ENCODE peak calls at places on chromosome 21, in six cellular contexts. Q is left colon; V is SW480; Z is NCI-H1092; G is stimulated activated CD8-positive, alpha-beta memory T cell treated with anti-CD3 and anti-CD28 coated beads, Interleukin-2, amount 100 ng/mL, for 1 hour; M is activated gamma-delta T cell treated with anti-CD3 and anti-CD28 coated beads, Interleukin-2, amount 50 U/mL, for 16 hours. Y is an unnamed sample.

GRCh38 chr21:32886339-32886738 is 114.8 kb upstream of the PAXBP1 start:
- DNase-seq in V (peak), M (no peak), Z (no peak), Q (no peak), G (no peak), Y (no peak)

GRCh38 chr21:45378258-45378966 is 26.6 kb upstream of the COL18A1 start:
- DNase-seq in Z (no peak), M (no peak), G (no peak), Q (no peak), V (peak), Y (peak)

GRCh38 chr21:40016667-40017066 is 149.4 kb downstream of the PCP4 start:
- DNase-seq in V (no peak), Q (no peak), G (no peak), Z (no peak), M (no peak), Y (no peak)

GRCh38 chr21:24456358-24456757 is 1150.9 kb downstream of the MRPL39 start:
- DNase-seq in M (no peak), G (no peak), Q (no peak), Z (no peak), V (no peak), Y (no peak)

GRCh38 chr21:27649323-27649722 is 682.4 kb upstream of the ADAMTS5 start:
- DNase-seq in M (no peak), V (no peak), Q (no peak), Z (no peak), G (no peak), Y (no peak)

GRCh38 chr21:44049182-44049581 is 37.1 kb downstream of the TRAPPC10 start:
- DNase-seq in M (no peak), Q (no peak), Z (no peak), G (no peak), V (no peak), Y (no peak)

GRCh38 chr21:35882791-35883240 is 177.5 kb downstream of the SETD4 start:
- DNase-seq in Z (no peak), Q (no peak), M (no peak), V (peak), G (no peak), Y (no peak)

GRCh38 chr21:39114871-39115658 is 68.2 kb downstream of the PSMG1 start:
- DNase-seq in G (no peak), Z (no peak), Q (no peak), V (no peak), M (no peak), Y (no peak)

GRCh38 chr21:37348664-37349063 is 17.9 kb upstream of the DYRK1A start:
- DNase-seq in G (no peak), M (no peak), Z (no peak), V (peak), Q (no peak), Y (no peak)

GRCh38 chr21:45549670-45550463 is 7.6 kb upstream of the SLC19A1 start:
- DNase-seq in Q (peak), Z (no peak), M (no peak), G (no peak), V (no peak), Y (peak)

GRCh38 chr21:23968722-23969647 is 1638.3 kb downstream of the MRPL39 start:
- DNase-seq in Q (peak), M (peak), Z (peak), V (peak), G (peak), Y (no peak)

GRCh38 chr21:44425307-44425894 is 29.9 kb upstream of the LRRC3 start:
- DNase-seq in V (peak), Z (no peak), M (no peak), Q (no peak), G (no peak), Y (peak)

GRCh38 chr21:45725844-45726200 is 82.3 kb downstream of the PCBP3 start:
- DNase-seq in V (no peak), M (no peak), Q (no peak), Z (no peak), G (no peak), Y (no peak)

GRCh38 chr21:42781981-42782722 is 97.2 kb downstream of the WDR4 start:
- DNase-seq in M (no peak), G (no peak), V (no peak), Z (no peak), Q (peak), Y (no peak)

GRCh38 chr21:42159560-42160110 is 59.3 kb upstream of the ABCG1 start:
- DNase-seq in G (no peak), Q (no peak), Z (no peak), M (no peak), V (no peak), Y (peak)

GRCh38 chr21:27112186-27112585 is 145.3 kb upstream of the ADAMTS5 start:
- DNase-seq in G (no peak), Z (no peak), M (no peak), V (no peak), Q (no peak), Y (no peak)

GRCh38 chr21:31374430-31374829 is 30.4 kb upstream of the TIAM1 start:
- DNase-seq in G (no peak), M (no peak), V (no peak), Z (no peak), Q (no peak), Y (no peak)

GRCh38 chr21:36211660-36212512 is 55.3 kb downstream of the DOP1B start:
- DNase-seq in V (no peak), G (no peak), Q (no peak), M (no peak), Z (no peak), Y (no peak)

GRCh38 chr21:26288033-26288432 is 117.5 kb upstream of the APP start:
- DNase-seq in Z (no peak), G (no peak), V (no peak), Q (no peak), M (no peak), Y (no peak)

GRCh38 chr21:36104306-36105300 is 30.3 kb upstream of the CBR3 start:
- DNase-seq in Z (no peak), Q (peak), G (peak), V (no peak), M (peak), Y (no peak)

GRCh38 chr21:45768741-45769049 is 125.2 kb downstream of the PCBP3 start:
- DNase-seq in Z (no peak), Q (no peak), V (no peak), M (no peak), G (no peak), Y (peak)

GRCh38 chr21:32653326-32653901 is 41.2 kb upstream of the CFAP298 start:
- DNase-seq in M (peak), V (peak), G (no peak), Q (peak), Z (no peak), Y (no peak)

GRCh38 chr21:44793269-44794030 is 8.2 kb downstream of the UBE2G2 start:
- DNase-seq in G (no peak), M (no peak), Z (peak), V (peak), Q (peak), Y (peak)

GRCh38 chr21:22758478-22758877 is 1760.3 kb downstream of the NCAM2 start:
- DNase-seq in M (no peak), V (no peak), G (no peak), Q (no peak), Z (no peak), Y (no peak)

GRCh38 chr21:42683371-42684108 is 30.1 kb downstream of the PDE9A start:
- DNase-seq in Z (no peak), Q (no peak), M (no peak), V (no peak), G (no peak), Y (peak)

GRCh38 chr21:16047857-16048256 is 318.1 kb downstream of the USP25 start:
- DNase-seq in V (no peak), G (no peak), Q (no peak), Z (no peak), M (no peak), Y (no peak)

GRCh38 chr21:15060776-15061175 is 4.0 kb downstream of the NRIP1 start:
- DNase-seq in G (no peak), Q (no peak), Z (no peak), V (no peak), M (no peak), Y (no peak)

GRCh38 chr21:30227633-30228404 is 11.9 kb upstream of the CLDN8 start:
- DNase-seq in Z (no peak), V (peak), G (no peak), M (no peak), Q (no peak), Y (no peak)

GRCh38 chr21:42642219-42642745 is 11.1 kb upstream of the PDE9A start:
- DNase-seq in M (no peak), G (no peak), Q (no peak), Z (no peak), V (no peak), Y (peak)